ENCODE peak calls at places on chromosome 3, in ten cellular contexts. Q is H1, O is upper lobe of right lung, D is prostate gland, I is heart right ventricle, P is BE2C, N is brain microvascular endothelial cell, A is ascending aorta, B is astrocyte, G is PC-3. S is an unnamed sample.
A peak's percentile ranks its signal among the peaks of the same experiment; 100 is the strongest.

GRCh38 chr3:14216257-14217048 is 37.8 kb downstream of the LSM3 start:
- DNase-seq in Q (peak; percentile 86), O (no peak), D (no peak), I (peak; percentile 67), P (peak; percentile 88), N (no peak), A (no peak), B (peak; percentile 78), G (no peak), S (peak; percentile 75)

GRCh38 chr3:194256040-194256945 is 94.8 kb downstream of the CPN2 start:
- DNase-seq in Q (no peak), O (no peak), D (no peak), I (no peak), P (no peak), N (no peak), A (no peak), B (no peak), G (no peak), S (peak; percentile 17)

GRCh38 chr3:56864090-56864489 is 62.3 kb upstream of the ARHGEF3 start:
- DNase-seq in Q (no peak), O (no peak), D (no peak), I (no peak), P (no peak), N (no peak), A (no peak), B (no peak), G (no peak), S (no peak)

GRCh38 chr3:140205598-140205997 is 270.6 kb downstream of the CLSTN2 start:
- DNase-seq in Q (no peak), O (no peak), D (no peak), I (no peak), P (peak; percentile 73), N (no peak), A (no peak), B (no peak), G (no peak), S (no peak)

GRCh38 chr3:74599564-74599963 is 14.9 kb downstream of the CNTN3 start:
- DNase-seq in Q (no peak), O (no peak), D (no peak), I (no peak), P (no peak), N (no peak), A (no peak), B (no peak), G (no peak), S (no peak)

GRCh38 chr3:136209921-136210320 is 13.8 kb upstream of the MSL2 start:
- DNase-seq in Q (no peak), O (no peak), D (no peak), I (no peak), P (no peak), N (no peak), A (no peak), B (peak; percentile 69), G (peak; percentile 40), S (no peak)

GRCh38 chr3:172040976-172041963 is 1.9 kb downstream of the FNDC3B start:
- DNase-seq in Q (no peak), O (peak; percentile 66), D (peak; percentile 19), I (no peak), P (peak; percentile 28), N (peak; percentile 21), A (no peak), B (peak; percentile 43), G (peak; percentile 37), S (no peak)

GRCh38 chr3:78857494-78858111 is 910.2 kb downstream of the ROBO1 start:
- DNase-seq in Q (no peak), O (no peak), D (no peak), I (no peak), P (peak; percentile 61), N (no peak), A (no peak), B (peak; percentile 12), G (peak; percentile 63), S (no peak)

GRCh38 chr3:154151969-154152368 is 30.8 kb downstream of the ARHGEF26 start:
- DNase-seq in Q (no peak), O (no peak), D (no peak), I (no peak), P (no peak), N (peak; percentile 84), A (no peak), B (peak; percentile 97), G (peak; percentile 69), S (no peak)

GRCh38 chr3:119295816-119296484 is 1.8 kb downstream of the ARHGAP31 start:
- DNase-seq in Q (no peak), O (no peak), D (no peak), I (no peak), P (no peak), N (no peak), A (no peak), B (peak; percentile 88), G (no peak), S (no peak)

GRCh38 chr3:94965867-94966471 is 903.1 kb downstream of the NSUN3 start:
- DNase-seq in Q (no peak), O (no peak), D (no peak), I (no peak), P (no peak), N (no peak), A (no peak), B (no peak), G (peak; percentile 21), S (no peak)

GRCh38 chr3:188854395-188855149 is 317.2 kb upstream of the TPRG1 start:
- DNase-seq in Q (no peak), O (no peak), D (peak; percentile 7), I (no peak), P (no peak), N (no peak), A (no peak), B (peak; percentile 57), G (no peak), S (no peak)

GRCh38 chr3:159733194-159733860 is 255.3 kb upstream of the IL12A start:
- DNase-seq in Q (no peak), O (no peak), D (no peak), I (no peak), P (no peak), N (peak; percentile 45), A (no peak), B (peak; percentile 94), G (peak; percentile 68), S (no peak)

GRCh38 chr3:194325424-194326165 is 25.5 kb downstream of the CPN2 start:
- DNase-seq in Q (no peak), O (no peak), D (no peak), I (no peak), P (no peak), N (no peak), A (no peak), B (no peak), G (no peak), S (no peak)

GRCh38 chr3:55487376-55488241 is 503 bp upstream of the WNT5A start:
- DNase-seq in Q (peak; percentile 73), O (peak; percentile 76), D (no peak), I (no peak), P (no peak), N (peak; percentile 64), A (no peak), B (peak; percentile 75), G (peak; percentile 55), S (peak; percentile 55)

DNA sequence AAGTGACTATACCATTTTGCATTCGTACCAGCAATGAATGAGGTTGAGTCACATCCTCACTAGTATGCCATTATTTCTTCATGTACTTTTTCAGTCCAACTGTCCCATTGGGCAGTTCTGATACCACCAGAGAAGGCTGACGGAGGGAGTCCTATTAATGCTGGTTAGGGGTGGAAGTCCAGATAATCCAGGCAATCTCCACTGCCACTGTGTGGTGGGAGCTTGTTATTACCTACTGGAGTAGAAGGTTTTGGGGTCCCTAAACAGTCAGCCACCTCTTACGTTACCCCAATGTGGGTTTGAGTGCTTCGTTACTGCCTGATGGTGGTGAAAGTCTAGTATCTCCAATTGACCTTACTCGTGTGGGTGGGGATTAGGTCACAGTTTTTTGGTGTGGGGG is 210.8 kb downstream of the DOCK3 start:
- DNase-seq in Q (peak; percentile 61), O (no peak), D (no peak), I (no peak), P (peak; percentile 4), N (no peak), A (no peak), B (no peak), G (peak; percentile 39), S (no peak)
- TF ChIP-seq CTCF in Q (peak; percentile 80), O (no peak), D (no peak), I (peak; percentile 32), P (no peak), N (no peak), A (no peak), B (peak; percentile 4), G (peak; percentile 51), S (no peak)

DNA sequence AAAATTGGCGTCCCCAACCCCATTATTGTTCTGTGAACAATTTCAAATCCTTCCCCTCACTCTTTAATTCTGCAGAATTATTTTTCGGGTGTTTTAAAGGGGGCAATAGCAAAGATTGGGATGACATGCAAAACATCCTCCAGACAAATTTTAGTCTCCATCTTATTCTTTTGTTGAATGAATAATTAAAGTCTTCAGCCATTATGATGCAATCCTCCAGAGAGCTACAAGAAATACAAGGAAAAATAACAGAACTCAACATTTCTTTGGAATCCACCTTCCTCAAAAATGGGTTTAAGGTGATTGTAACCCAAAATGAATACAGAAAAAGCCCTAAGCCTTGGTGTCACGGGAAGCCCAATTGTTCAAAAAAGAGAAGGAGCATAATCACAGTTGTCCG is 49.9 kb downstream of the FOXP1 start:
- DNase-seq in Q (no peak), O (no peak), D (no peak), I (no peak), P (no peak), N (no peak), A (no peak), B (no peak), G (no peak), S (no peak)
- H3K4me3 ChIP-seq in Q (no peak overlapping the region), O (no peak overlapping the region), D (no peak overlapping the region), I (no peak overlapping the region), P (no peak overlapping the region), N (no peak overlapping the region), A (no peak overlapping the region), B (no peak overlapping the region), G (peak overlapping the region; percentile 28), S (no peak overlapping the region)

DNA sequence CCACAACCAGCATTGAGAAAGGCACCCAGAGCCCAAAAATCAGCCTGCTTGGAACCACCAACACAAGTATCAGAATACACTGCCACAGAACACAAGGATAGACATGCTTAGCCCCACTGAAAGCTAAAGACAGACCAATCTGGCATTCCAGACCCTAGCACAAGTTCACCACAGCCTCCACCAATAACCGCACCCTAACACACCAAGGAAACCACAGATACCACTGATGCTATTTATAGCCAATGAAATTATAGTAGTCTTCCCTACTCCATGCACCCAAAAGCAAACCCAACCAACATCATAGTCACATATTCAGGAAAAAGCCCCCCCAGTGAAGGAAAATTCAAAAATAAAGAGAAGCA is 83.9 kb upstream of the STT3B start:
- DNase-seq in Q (no peak), O (no peak), D (no peak), I (no peak), P (no peak), N (no peak), A (no peak), B (no peak), G (no peak), S (no peak)
- H3K27me3 ChIP-seq in Q (no peaks in the 10 kb centered on the region), O (no peaks in the 10 kb centered on the region), D (no peaks in the 10 kb centered on the region), I (no peaks in the 10 kb centered on the region), P (no peaks in the 10 kb centered on the region), N (no peaks in the 10 kb centered on the region), A (no peaks in the 10 kb centered on the region), B (no peaks in the 10 kb centered on the region), G (no peaks in the 10 kb centered on the region), S (no peaks in the 10 kb centered on the region)

DNA sequence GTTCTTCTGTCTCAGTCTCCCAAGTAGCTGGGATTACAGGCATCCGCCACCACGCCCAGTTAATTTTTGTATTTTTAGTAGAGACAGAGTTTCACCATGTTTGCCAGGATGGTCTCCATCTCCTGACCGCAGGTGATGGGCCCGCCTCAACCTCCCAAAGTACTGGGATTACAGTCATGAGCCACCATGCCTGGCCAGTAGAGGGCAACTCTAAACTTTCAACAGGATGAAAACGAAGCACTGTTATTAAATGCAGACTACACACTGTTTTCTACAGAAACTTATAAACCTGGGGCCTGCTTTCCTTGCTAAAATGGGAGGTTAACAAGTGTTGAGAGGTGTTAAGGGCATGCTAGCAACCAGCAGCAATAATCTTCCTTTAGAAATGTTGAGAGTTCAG is 7.6 kb downstream of the ARPC4 start:
- DNase-seq in Q (no peak), O (no peak), D (no peak), I (no peak), P (no peak), N (no peak), A (no peak), B (no peak), G (peak; percentile 25), S (no peak)
- TF ChIP-seq CTCF in Q (peak; percentile 35), O (peak; percentile 5), D (no peak), I (no peak), P (peak; percentile 33), N (peak; percentile 47), A (no peak), B (peak; percentile 15), G (peak; percentile 56), S (peak; percentile 28)

S was measured in dorsolateral prefrontal cortex.